ENCODE peak calls at places on chromosomes 16 and 17, in seven cellular contexts. G is CD4-positive, CD25-positive, alpha-beta regulatory T cell; M is Karpas-422; V is heart left ventricle; F is thoracic aorta; S is neural progenitor cell; R is H9. U is an unnamed sample. For H3K4me1, the result is how much of the 10 kb centered on the place peaks cover.

GRCh38 chr16:30721167-30721566 is 22.2 kb downstream of the SRCAP start:
- DNase-seq in G (no peak), M (no peak), V (no peak), F (no peak), S (no peak), R (no peak), U (no peak)

GRCh38 chr17:45394913-45395568 is 37.6 kb downstream of the ARHGAP27 start:
- DNase-seq in G (peak), M (peak), V (peak), F (no peak), S (peak), R (peak), U (peak)

GRCh38 chr17:49723423-49723822 is 15.7 kb upstream of the SLC35B1 start:
- DNase-seq in G (no peak), M (no peak), V (peak), F (no peak), S (no peak), R (no peak), U (no peak)

GRCh38 chr16:14455577-14455976 is 174.5 kb downstream of the PARN start:
- DNase-seq in G (no peak), M (no peak), V (no peak), F (no peak), S (no peak), R (no peak), U (no peak)

GRCh38 chr17:19368119-19368660 is 5.7 kb upstream of the B9D1 start:
- DNase-seq in G (no peak), M (no peak), V (no peak), F (no peak), S (no peak), R (no peak), U (no peak)

GRCh38 chr17:36608794-36609497 is 7.6 kb downstream of the MRM1 start:
- DNase-seq in G (no peak), M (peak), V (peak), F (no peak), S (peak), R (peak), U (no peak)

GRCh38 chr16:66479661-66480264 is 52.7 kb downstream of the BEAN1 start:
- DNase-seq in G (no peak), M (no peak), V (no peak), F (no peak), S (no peak), R (peak), U (no peak)

GRCh38 chr16:17850626-17851265 is 380.0 kb upstream of the XYLT1 start:
- DNase-seq in G (no peak), M (no peak), V (no peak), F (no peak), S (peak), R (no peak), U (no peak)

GRCh38 chr16:1089439-1089821 is 6.6 kb downstream of the C1QTNF8 start:
- DNase-seq in G (no peak), M (no peak), V (no peak), F (no peak), S (no peak), R (no peak), U (no peak)

GRCh38 chr17:2777242-2777867 is 18.9 kb upstream of the RAP1GAP2 start:
- DNase-seq in G (no peak), M (no peak), V (no peak), F (no peak), S (peak), R (peak), U (no peak)
- H3K4me1 ChIP-seq in G (under half), M (under half), V (under half), F (under half), S (under half), R (under half), U (under half)

DNA sequence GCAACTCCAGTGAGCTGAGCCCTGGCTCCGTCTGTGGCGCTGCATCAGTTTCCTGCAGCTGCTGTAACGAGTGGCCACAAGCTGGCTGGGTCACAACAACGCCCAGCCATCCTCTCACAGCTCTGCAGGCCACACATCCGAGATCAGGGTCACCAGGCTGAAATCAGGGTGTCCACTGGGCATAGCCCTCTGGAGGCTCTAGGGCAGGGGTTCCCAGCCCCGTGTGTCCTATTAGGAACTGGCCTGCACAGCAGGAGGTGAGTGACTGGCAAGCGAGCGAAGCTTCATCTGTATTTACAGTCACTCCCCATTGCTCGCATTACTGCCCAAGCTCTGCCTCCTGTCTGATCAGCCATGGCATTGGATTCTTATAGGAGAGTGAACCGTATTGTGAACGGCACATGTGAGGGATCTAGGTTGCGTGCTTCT is 176.3 kb downstream of the SEC14L1 start:
- DNase-seq in G (no peak), M (no peak), V (no peak), F (no peak), S (no peak), R (no peak), U (no peak)
- H3K4me1 ChIP-seq in G (under half), M (under half), V (under half), F (half or more), S (under half), R (under half), U (under half)

GRCh38 chr17:2174471-2175293 is 119.8 kb downstream of the HIC1 start:
- DNase-seq in G (no peak), M (no peak), V (peak), F (no peak), S (no peak), R (no peak), U (no peak)

GRCh38 chr17:2171725-2172446 is 117.0 kb downstream of the HIC1 start:
- DNase-seq in G (no peak), M (no peak), V (peak), F (peak), S (no peak), R (no peak), U (peak)

GRCh38 chr17:2173005-2173404 is 118.1 kb downstream of the HIC1 start:
- DNase-seq in G (no peak), M (no peak), V (no peak), F (no peak), S (no peak), R (no peak), U (peak)

GRCh38 chr17:2174048-2174447 is 119.1 kb downstream of the HIC1 start:
- DNase-seq in G (no peak), M (no peak), V (no peak), F (no peak), S (no peak), R (no peak), U (peak)

DNA sequence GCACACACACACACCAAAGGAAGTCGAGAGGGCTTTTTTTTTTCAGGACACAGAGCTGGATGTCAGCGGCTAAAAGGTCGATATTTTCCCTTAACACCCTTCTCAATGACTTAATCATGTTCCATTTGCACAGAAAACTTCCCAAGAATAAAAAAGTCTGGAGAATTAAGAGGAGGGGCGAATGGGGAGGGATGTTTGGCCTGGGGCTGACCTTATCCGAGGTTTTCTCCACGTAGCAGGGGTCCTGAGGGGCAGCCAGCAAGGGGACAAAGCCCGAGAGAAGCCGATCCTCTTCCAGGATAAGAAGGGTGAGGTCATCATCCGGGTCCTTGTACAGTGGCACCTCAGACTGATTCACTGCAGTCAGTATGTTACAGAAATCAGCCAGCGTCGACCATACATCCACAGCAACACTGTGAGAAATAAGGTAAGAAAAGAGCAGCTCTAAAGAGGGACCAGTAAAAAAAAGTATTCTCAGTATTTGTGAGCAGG is 117.6 kb downstream of the HIC1 start:
- DNase-seq in G (no peak), M (no peak), V (peak), F (no peak), S (peak), R (no peak), U (peak)
- H3K4me1 ChIP-seq in G (under half), M (under half), V (half or more), F (half or more), S (under half), R (under half), U (under half)

DNA sequence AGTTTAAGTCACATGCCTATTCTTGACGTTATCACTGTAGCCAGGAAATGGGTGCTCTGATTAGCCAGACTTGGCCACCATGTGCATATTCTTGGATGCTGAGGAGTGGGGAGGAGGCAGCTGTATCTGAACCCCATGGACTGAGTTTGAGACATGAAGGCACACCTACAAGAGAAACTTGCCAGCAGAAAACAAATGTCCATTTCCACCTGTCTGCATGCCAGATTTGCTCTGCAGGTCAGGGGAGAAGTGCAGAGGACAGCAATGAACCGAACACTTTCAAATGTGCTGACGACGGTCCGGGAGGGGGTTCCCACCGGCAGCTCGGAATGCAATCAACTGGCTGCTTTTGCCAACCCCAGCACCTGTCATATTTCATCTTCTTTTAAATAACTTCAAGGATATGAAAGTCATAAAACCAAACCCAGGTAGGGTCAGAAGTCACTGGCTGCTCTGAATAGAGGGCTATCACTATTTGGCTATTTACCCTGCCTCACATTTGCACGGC is 287.8 kb upstream of the N4BP1 start:
- DNase-seq in G (no peak), M (no peak), V (no peak), F (no peak), S (no peak), R (peak), U (no peak)
- H3K4me1 ChIP-seq in G (under half), M (under half), V (under half), F (under half), S (under half), R (under half), U (under half)

DNA sequence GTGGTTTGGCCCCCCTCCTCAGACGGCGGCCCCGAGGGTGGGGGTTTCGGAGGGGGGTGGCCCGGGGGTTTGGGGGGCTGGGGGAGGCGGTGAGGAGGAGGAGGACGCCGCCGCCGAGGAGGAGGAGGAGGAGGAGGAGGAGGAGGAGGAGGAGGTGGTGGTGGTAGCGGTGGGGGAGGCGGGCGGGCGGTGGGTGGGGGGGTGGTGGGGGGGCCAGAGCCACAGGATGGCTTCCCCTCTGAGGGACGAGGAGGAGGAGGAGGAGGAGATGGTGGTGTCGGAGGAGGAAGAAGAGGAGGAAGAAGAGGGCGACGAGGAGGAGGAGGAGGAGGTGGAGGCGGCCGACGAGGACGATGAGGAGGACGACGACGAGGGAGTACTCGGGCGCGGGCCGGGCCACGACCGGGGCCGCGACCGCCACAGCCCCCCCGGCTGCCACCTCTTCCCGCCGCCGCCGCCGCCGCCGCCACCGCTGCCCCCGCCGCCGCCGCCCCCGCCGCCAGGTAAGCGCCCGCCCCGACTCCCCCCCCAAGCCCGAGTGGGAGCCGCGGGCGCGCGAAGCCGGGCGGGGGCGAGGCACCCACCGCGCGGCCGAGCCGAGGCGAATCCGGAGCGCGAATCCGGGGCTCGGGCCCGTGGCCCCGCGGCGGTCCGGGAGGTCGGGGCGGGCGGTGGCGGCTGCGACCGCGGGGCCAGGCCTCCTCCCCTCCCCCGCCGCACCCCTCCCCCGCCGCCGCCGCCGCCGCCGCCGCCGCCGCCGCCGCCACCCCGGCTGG is 3.8 kb upstream of the CHD3 start:
- DNase-seq in G (peak), M (peak), V (peak), F (no peak), S (peak), R (peak), U (no peak)
- H3K4me1 ChIP-seq in G (half or more), M (half or more), V (under half), F (half or more), S (under half), R (under half), U (under half)

U was measured in pancreas.